ENCODE peak calls at places on chromosomes 12 and 14, in six cellular contexts. F is lung, O is dorsolateral prefrontal cortex, G is non-pigmented ciliary epithelial cell, K is H7, A is astrocyte of the spinal cord. L is an unnamed sample.

GRCh38 chr14:100032749-100033148 is 32.5 kb upstream of the EVL start:
- DNase-seq in A (no peak), K (no peak), F (no peak), G (no peak), O (no peak), L (no peak)

GRCh38 chr12:19288603-19289244 is 150.6 kb upstream of the AEBP2 start:
- DNase-seq in A (peak), F (no peak), G (no peak), K (peak), O (no peak), L (no peak)

GRCh38 chr12:132162508-132163031 is 18.3 kb downstream of the NOC4L start:
- DNase-seq in F (no peak), G (peak), K (no peak), O (no peak), A (peak), L (peak)

GRCh38 chr12:67413577-67413976 is 144.4 kb downstream of the CAND1 start:
- DNase-seq in G (no peak), F (no peak), O (no peak), K (no peak), A (no peak), L (no peak)

GRCh38 chr12:81644503-81644902 is 114.6 kb downstream of the PPFIA2 start:
- DNase-seq in G (peak), F (no peak), A (peak), O (no peak), K (no peak), L (peak)

GRCh38 chr14:89639687-89640086 is 222.7 kb upstream of the FOXN3 start:
- DNase-seq in F (no peak), A (no peak), O (no peak), G (no peak), K (no peak), L (no peak)

GRCh38 chr14:105878125-105878524 is 351.7 kb downstream of the TMEM121 start:
- DNase-seq in G (no peak), O (no peak), F (no peak), K (no peak), A (no peak), L (no peak)

GRCh38 chr14:93160353-93160801 is 24.3 kb downstream of the MOAP1 start:
- DNase-seq in G (no peak), O (no peak), A (no peak), K (peak), F (no peak), L (no peak)

GRCh38 chr12:51850081-51850932 is 1.8 kb upstream of the FIGNL2 start:
- DNase-seq in F (no peak), G (no peak), O (no peak), A (no peak), K (no peak), L (no peak)

GRCh38 chr12:51752490-51752889 is 96.0 kb downstream of the FIGNL2 start:
- DNase-seq in G (peak), A (peak), F (peak), K (no peak), O (peak), L (no peak)

GRCh38 chr12:29640589-29641345 is 143.0 kb downstream of the TMTC1 start:
- DNase-seq in K (no peak), F (no peak), O (no peak), A (peak), G (no peak), L (peak)

GRCh38 chr14:66143387-66144112 is 342.6 kb upstream of the CCDC196 start:
- DNase-seq in K (no peak), G (no peak), O (no peak), F (no peak), A (no peak), L (no peak)

GRCh38 chr12:94792690-94793089 is 142.3 kb upstream of the TMCC3 start:
- DNase-seq in K (no peak), F (no peak), G (no peak), O (no peak), A (peak), L (no peak)

GRCh38 chr12:55188974-55189556 is 31.8 kb upstream of the OR10A7 start:
- DNase-seq in A (peak), O (no peak), G (peak), F (peak), K (peak), L (peak)

GRCh38 chr12:76711241-76711640 is 52.7 kb upstream of the ZDHHC17 start:
- DNase-seq in O (no peak), G (no peak), F (no peak), A (no peak), K (no peak), L (no peak)

GRCh38 chr14:52315355-52315718 is 1.2 kb downstream of the PTGER2 start:
- DNase-seq in K (no peak), G (no peak), F (no peak), A (no peak), O (no peak), L (no peak)

L was measured in smooth muscle cell of the brain vasculature.